ENCODE peak calls at places on chromosomes 4 and X, in five cellular contexts. O, B, Z, X and T are unnamed samples.

GRCh38 chr4:45751877-45752276 is 372.0 kb downstream of the GABRG1 start:
- DNase-seq in Z (no peak), B (no peak), X (no peak), O (no peak), T (no peak)

GRCh38 chrX:116306218-116306617 is 130.2 kb upstream of the SLC6A14 start:
- DNase-seq in B (no peak), Z (no peak), X (no peak), O (no peak), T (no peak)

GRCh38 chr4:98609946-98610345 is 48.5 kb downstream of the TSPAN5 start:
- DNase-seq in O (no peak), Z (no peak), X (no peak), B (no peak), T (no peak)

GRCh38 chr4:40890199-40890598 is 140.4 kb downstream of the NSUN7 start:
- DNase-seq in B (no peak), O (no peak), Z (no peak), X (no peak), T (no peak)

GRCh38 chr4:82851902-82852750 is 38.8 kb downstream of the SEC31A start:
- DNase-seq in X (no peak), B (no peak), O (no peak), Z (peak; percentile 41), T (no peak)

GRCh38 chr4:102713096-102713495 is 47.7 kb downstream of the MANBA start:
- DNase-seq in X (no peak), O (no peak), B (no peak), Z (no peak), T (no peak)

GRCh38 chr4:79682161-79682560 is 274.1 kb upstream of the GK2 start:
- DNase-seq in B (no peak), Z (no peak), O (no peak), X (no peak), T (no peak)

GRCh38 chrX:71998836-71999509 is 88.3 kb downstream of the NHSL2 start:
- DNase-seq in B (no peak), X (no peak), O (peak; percentile 1), Z (peak; percentile 52), T (no peak)

GRCh38 chr4:21885241-21885640 is 63.3 kb downstream of the KCNIP4 start:
- DNase-seq in Z (no peak), O (no peak), B (no peak), X (no peak), T (no peak)

GRCh38 chr4:55303818-55304217 is 42.2 kb upstream of the SRD5A3 start:
- DNase-seq in B (no peak), X (peak; percentile 35), Z (no peak), O (no peak), T (peak; percentile 77)

GRCh38 chr4:10041036-10041435 is 19.7 kb upstream of the SLC2A9 start:
- DNase-seq in X (no peak), B (no peak), Z (no peak), O (no peak), T (no peak)

GRCh38 chr4:337932-338758 is 531 bp downstream of the ZNF141 start:
- DNase-seq in Z (no peak), X (no peak), B (peak; percentile 74), O (no peak), T (no peak)

GRCh38 chrX:105317117-105317516 is 96.6 kb upstream of the TEX13A start:
- DNase-seq in B (no peak), Z (no peak), O (no peak), X (no peak), T (no peak)

GRCh38 chr4:82423245-82424054 is 6.8 kb downstream of the HNRNPDL start:
- DNase-seq in Z (no peak), B (no peak), X (no peak), O (no peak), T (no peak)

GRCh38 chrX:590666-591065 is 39.9 kb upstream of the SHOX start:
- DNase-seq in Z (no peak), X (no peak), O (no peak), B (no peak), T (no peak)

GRCh38 chrX:120514236-120514635 is 45.1 kb upstream of the LAMP2 start:
- DNase-seq in O (no peak), B (no peak), X (no peak), Z (peak; percentile 40), T (no peak)

GRCh38 chrX:154751121-154751668 is 318 bp upstream of the GAB3 start:
- DNase-seq in B (peak; percentile 45), O (peak; percentile 16), X (no peak), Z (peak; percentile 9), T (no peak)

GRCh38 chr4:57777871-57778270 is 667.7 kb upstream of the IGFBP7 start:
- DNase-seq in O (no peak), B (no peak), X (no peak), Z (no peak), T (no peak)

GRCh38 chr4:76486588-76487276 is 51.7 kb downstream of the SHROOM3 start:
- DNase-seq in B (no peak), Z (peak; percentile 78), O (no peak), X (no peak), T (no peak)

GRCh38 chr4:11480683-11481082 is 52.0 kb upstream of the HS3ST1 start:
- DNase-seq in Z (peak; percentile 65), X (no peak), B (peak; percentile 52), O (no peak), T (no peak)

GRCh38 chr4:40890764-40891163 is 141.0 kb downstream of the NSUN7 start:
- DNase-seq in Z (no peak), B (no peak), X (no peak), O (no peak), T (no peak)

GRCh38 chrX:149715468-149715867 is 3.6 kb downstream of the MAGEA11 start:
- DNase-seq in B (no peak), O (no peak), X (no peak), Z (no peak), T (no peak)

GRCh38 chrX:155880586-155881157 is 473 bp upstream of the VAMP7 start:
- DNase-seq in O (no peak), Z (no peak), B (no peak), X (no peak), T (no peak)

GRCh38 chr4:109562457-109563237 is 2.6 kb downstream of the MCUB start:
- DNase-seq in X (no peak), Z (no peak), B (no peak), O (no peak), T (no peak)

GRCh38 chrX:130413415-130413814 is 11.6 kb downstream of the RBMX2 start:
- DNase-seq in Z (no peak), O (no peak), B (no peak), X (no peak), T (no peak)

DNA sequence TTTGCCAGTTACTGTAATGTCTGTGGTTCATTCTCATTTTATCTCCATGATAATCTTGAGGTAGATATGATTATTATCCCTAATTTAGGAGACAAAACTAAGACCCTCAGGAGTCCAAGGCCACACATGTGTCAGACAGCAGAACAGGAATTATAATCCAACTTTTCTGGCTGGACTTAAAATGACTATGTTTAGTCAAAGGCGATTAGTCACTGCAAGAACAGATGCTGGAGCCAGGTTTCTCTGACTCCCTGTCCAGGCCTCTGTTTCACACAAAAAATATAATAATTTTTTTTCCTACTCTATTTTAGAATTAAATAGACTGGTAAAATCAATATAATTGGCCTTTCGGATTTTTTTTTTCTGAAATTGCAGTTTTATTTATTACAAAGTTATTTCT is 56.7 kb upstream of the TMEM131L start:
- DNase-seq in O (no peak), Z (no peak), X (no peak), B (no peak), T (no peak)
- H3K27ac ChIP-seq in O (peak overlapping the region; percentile 17), Z (no peak overlapping the region), X (no peak overlapping the region), B (no peak overlapping the region), T (no peak overlapping the region)

GRCh38 chr4:6840062-6840976 is 57.8 kb downstream of the KIAA0232 start:
- DNase-seq in Z (no peak), B (no peak), O (no peak), X (no peak), T (no peak)
- H3K27ac ChIP-seq in Z (no peak overlapping the region), B (no peak overlapping the region), O (no peak overlapping the region), X (no peak overlapping the region), T (no peak overlapping the region)

GRCh38 chrX:10744011-10744410 is 123.6 kb upstream of the MID1 start:
- DNase-seq in B (no peak), X (no peak), Z (no peak), O (no peak), T (no peak)

GRCh38 chrX:10741496-10742048 is 121.2 kb upstream of the MID1 start:
- DNase-seq in Z (no peak), B (no peak), X (no peak), O (no peak), T (no peak)

DNA sequence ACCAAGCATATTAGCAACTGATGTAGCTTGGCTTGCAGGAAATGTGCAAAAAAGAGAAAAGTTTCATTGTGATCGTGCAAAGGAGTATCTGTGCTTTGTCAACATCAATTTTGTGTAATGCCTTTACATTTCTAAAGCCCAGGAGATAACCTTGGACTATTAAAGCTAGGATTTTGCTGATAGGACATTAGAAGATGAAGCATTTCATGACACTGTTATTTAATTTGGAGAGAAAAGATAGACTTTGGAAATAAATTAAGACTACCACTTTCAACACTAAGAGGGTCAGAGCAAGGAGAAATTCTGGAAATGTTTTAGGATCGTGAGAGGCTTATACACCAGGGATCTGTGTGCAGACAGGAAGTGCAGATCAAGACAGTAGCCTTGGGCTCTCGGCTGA is 120.6 kb upstream of the MID1 start:
- DNase-seq in Z (no peak), X (no peak), O (no peak), B (no peak), T (no peak)
- H3K27ac ChIP-seq in Z (no peak overlapping the region), X (no peak overlapping the region), O (no peak overlapping the region), B (no peak overlapping the region), T (no peak overlapping the region)

DNA sequence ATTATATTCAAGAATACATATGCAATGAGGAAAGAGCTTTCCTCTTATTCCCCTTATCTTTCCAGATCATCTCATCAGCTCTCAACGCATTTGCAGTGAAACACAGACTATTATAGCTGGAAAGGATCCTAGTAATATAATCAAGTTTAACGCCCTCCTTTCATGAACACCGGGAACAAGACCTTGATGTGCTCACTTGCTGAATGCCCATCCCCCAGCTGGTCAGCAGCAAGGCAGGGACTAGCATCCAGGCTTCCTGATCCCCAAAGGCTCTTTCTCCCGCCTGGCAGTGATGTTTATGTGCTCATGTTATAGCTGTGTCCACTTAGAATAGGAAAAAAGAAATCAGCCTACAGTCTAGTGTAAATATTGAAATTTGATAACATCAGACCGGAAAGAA is 24.6 kb downstream of the GPC4 start:
- DNase-seq in B (no peak), X (no peak), O (no peak), Z (no peak), T (no peak)
- H3K27ac ChIP-seq in B (no peak overlapping the region), X (no peak overlapping the region), O (no peak overlapping the region), Z (no peak overlapping the region), T (no peak overlapping the region)

DNA sequence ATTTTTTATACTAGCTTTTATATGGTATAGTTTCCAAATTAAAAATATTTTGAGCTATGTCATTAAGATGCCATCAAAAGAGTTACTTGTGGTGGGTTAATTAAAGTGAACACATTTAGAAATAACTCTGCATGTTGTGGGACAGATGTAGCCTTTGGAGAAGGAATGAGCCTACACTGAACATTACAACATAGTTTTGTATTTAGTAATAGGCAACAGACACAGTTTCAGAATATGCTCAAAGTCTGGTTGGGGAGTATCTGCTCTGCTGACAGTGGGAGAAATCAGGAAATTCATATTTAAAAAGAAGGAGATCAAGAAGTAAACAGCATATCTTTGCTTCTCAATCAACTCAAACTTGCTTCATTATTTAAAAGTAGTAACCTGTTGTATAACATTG is 23.7 kb downstream of the EMCN start:
- DNase-seq in O (no peak), X (no peak), B (no peak), Z (no peak), T (no peak)
- H3K27ac ChIP-seq in O (no peak overlapping the region), X (no peak overlapping the region), B (no peak overlapping the region), Z (no peak overlapping the region), T (no peak overlapping the region)